ENCODE peak calls at places on chromosome 9, in nine cellular contexts. One of them, this sample, is unnamed.

GRCh38 chr9:70902705-70903131 is 218.7 kb downstream of the TRPM3 start:
- DNase-seq in K562: no peak
- DNase-seq in sigmoid colon: no peak
- DNase-seq in esophagus muscularis mucosa: no peak
- DNase-seq in SK-N-SH: no peak
- DNase-seq in stomach: no peak
- DNase-seq in HepG2: no peak
- DNase-seq in transverse colon: no peak
- DNase-seq in H1: no peak
- DNase-seq in this sample: no peak

GRCh38 chr9:5750569-5750968 is 82.3 kb downstream of the ERMP1 start:
- DNase-seq in esophagus muscularis mucosa: no peak
- DNase-seq in transverse colon: no peak
- DNase-seq in stomach: no peak
- DNase-seq in SK-N-SH: no peak
- DNase-seq in sigmoid colon: no peak
- DNase-seq in H1: no peak
- DNase-seq in HepG2: no peak
- DNase-seq in K562: no peak
- DNase-seq in this sample: no peak

GRCh38 chr9:70954126-70954525 is 167.3 kb downstream of the TRPM3 start:
- DNase-seq in SK-N-SH: no peak
- DNase-seq in H1: no peak
- DNase-seq in K562: no peak
- DNase-seq in stomach: no peak
- DNase-seq in sigmoid colon: no peak
- DNase-seq in transverse colon: no peak
- DNase-seq in HepG2: no peak
- DNase-seq in esophagus muscularis mucosa: no peak
- DNase-seq in this sample: no peak

GRCh38 chr9:122978586-122978985 is 37.8 kb downstream of the RABGAP1 start:
- DNase-seq in K562: no peak
- DNase-seq in SK-N-SH: no peak
- DNase-seq in HepG2: no peak
- DNase-seq in H1: no peak
- DNase-seq in transverse colon: no peak
- DNase-seq in esophagus muscularis mucosa: no peak
- DNase-seq in sigmoid colon: no peak
- DNase-seq in stomach: no peak
- DNase-seq in this sample: no peak

GRCh38 chr9:78026416-78026815 is 5.2 kb downstream of the GNAQ start:
- DNase-seq in transverse colon: no peak
- DNase-seq in SK-N-SH: no peak
- DNase-seq in HepG2: no peak
- DNase-seq in stomach: no peak
- DNase-seq in K562: no peak
- DNase-seq in esophagus muscularis mucosa: no peak
- DNase-seq in H1: no peak
- DNase-seq in sigmoid colon: no peak
- DNase-seq in this sample: no peak

GRCh38 chr9:93996367-93996766 is 41.2 kb upstream of the BARX1 start:
- DNase-seq in K562: no peak
- DNase-seq in sigmoid colon: no peak
- DNase-seq in transverse colon: no peak
- DNase-seq in HepG2: no peak
- DNase-seq in H1: no peak
- DNase-seq in esophagus muscularis mucosa: no peak
- DNase-seq in SK-N-SH: no peak
- DNase-seq in stomach: no peak
- DNase-seq in this sample: no peak

GRCh38 chr9:113375057-113376023 is 1.4 kb downstream of the HDHD3 start:
- DNase-seq in transverse colon: peak
- DNase-seq in SK-N-SH: no peak
- DNase-seq in HepG2: no peak
- DNase-seq in K562: no peak
- DNase-seq in sigmoid colon: no peak
- DNase-seq in esophagus muscularis mucosa: no peak
- DNase-seq in stomach: peak
- DNase-seq in H1: no peak
- DNase-seq in this sample: no peak

GRCh38 chr9:134437417-134438203 is 111.4 kb downstream of the RXRA start:
- DNase-seq in transverse colon: no peak
- DNase-seq in stomach: peak
- DNase-seq in SK-N-SH: no peak
- DNase-seq in HepG2: no peak
- DNase-seq in esophagus muscularis mucosa: no peak
- DNase-seq in K562: no peak
- DNase-seq in sigmoid colon: no peak
- DNase-seq in H1: no peak
- DNase-seq in this sample: no peak

GRCh38 chr9:129270205-129270604 is 92.1 kb upstream of the IER5L start:
- DNase-seq in stomach: peak
- DNase-seq in HepG2: no peak
- DNase-seq in transverse colon: peak
- DNase-seq in SK-N-SH: no peak
- DNase-seq in sigmoid colon: no peak
- DNase-seq in K562: no peak
- DNase-seq in esophagus muscularis mucosa: no peak
- DNase-seq in H1: no peak
- DNase-seq in this sample: no peak

GRCh38 chr9:16928179-16928945 is 57.9 kb upstream of the BNC2 start:
- DNase-seq in esophagus muscularis mucosa: peak
- DNase-seq in sigmoid colon: no peak
- DNase-seq in transverse colon: no peak
- DNase-seq in K562: no peak
- DNase-seq in H1: no peak
- DNase-seq in HepG2: no peak
- DNase-seq in stomach: no peak
- DNase-seq in SK-N-SH: no peak
- DNase-seq in this sample: no peak

GRCh38 chr9:38180631-38181030 is 111.6 kb upstream of the SHB start:
- DNase-seq in sigmoid colon: no peak
- DNase-seq in transverse colon: no peak
- DNase-seq in stomach: no peak
- DNase-seq in SK-N-SH: no peak
- DNase-seq in HepG2: no peak
- DNase-seq in K562: no peak
- DNase-seq in esophagus muscularis mucosa: no peak
- DNase-seq in H1: no peak
- DNase-seq in this sample: no peak

GRCh38 chr9:132983814-132984201 is 5.3 kb downstream of the GFI1B start:
- DNase-seq in K562: no peak
- DNase-seq in HepG2: no peak
- DNase-seq in H1: no peak
- DNase-seq in SK-N-SH: no peak
- DNase-seq in transverse colon: no peak
- DNase-seq in sigmoid colon: no peak
- DNase-seq in stomach: no peak
- DNase-seq in esophagus muscularis mucosa: no peak
- DNase-seq in this sample: no peak

GRCh38 chr9:13865869-13866268 is 448.1 kb downstream of the NFIB start:
- DNase-seq in sigmoid colon: no peak
- DNase-seq in transverse colon: no peak
- DNase-seq in SK-N-SH: no peak
- DNase-seq in esophagus muscularis mucosa: no peak
- DNase-seq in H1: no peak
- DNase-seq in HepG2: no peak
- DNase-seq in K562: no peak
- DNase-seq in stomach: no peak
- DNase-seq in this sample: no peak
- TF ChIP-seq EP300 in sigmoid colon: no peak
- TF ChIP-seq EP300 in transverse colon: no peak
- TF ChIP-seq EP300 in SK-N-SH: no peak
- TF ChIP-seq EP300 in esophagus muscularis mucosa: no peak
- TF ChIP-seq EP300 in H1: no peak
- TF ChIP-seq EP300 in HepG2: no peak
- TF ChIP-seq EP300 in K562: no peak
- TF ChIP-seq EP300 in stomach: no peak
- TF ChIP-seq EP300 in this sample: no peak

GRCh38 chr9:128067622-128067897 is 440 bp upstream of the NAIF1 start:
- DNase-seq in stomach: no peak
- DNase-seq in esophagus muscularis mucosa: no peak
- DNase-seq in transverse colon: no peak
- DNase-seq in sigmoid colon: no peak
- DNase-seq in H1: no peak
- DNase-seq in HepG2: no peak
- DNase-seq in K562: no peak
- DNase-seq in SK-N-SH: no peak
- DNase-seq in this sample: no peak
- TF ChIP-seq POLR2AphosphoS5 in stomach: no peak
- TF ChIP-seq POLR2AphosphoS5 in esophagus muscularis mucosa: no peak
- TF ChIP-seq POLR2AphosphoS5 in transverse colon: no peak
- TF ChIP-seq POLR2AphosphoS5 in sigmoid colon: peak
- TF ChIP-seq POLR2AphosphoS5 in H1: no peak
- TF ChIP-seq POLR2AphosphoS5 in HepG2: peak
- TF ChIP-seq POLR2AphosphoS5 in K562: peak
- TF ChIP-seq POLR2AphosphoS5 in SK-N-SH: peak
- TF ChIP-seq POLR2AphosphoS5 in this sample: peak

GRCh38 chr9:131404581-131404980 is 10.7 kb downstream of the PRRC2B start:
- DNase-seq in esophagus muscularis mucosa: no peak
- DNase-seq in sigmoid colon: no peak
- DNase-seq in stomach: no peak
- DNase-seq in K562: peak
- DNase-seq in SK-N-SH: no peak
- DNase-seq in H1: no peak
- DNase-seq in transverse colon: no peak
- DNase-seq in HepG2: no peak
- DNase-seq in this sample: no peak

GRCh38 chr9:131403493-131403773 is 9.5 kb downstream of the PRRC2B start:
- DNase-seq in transverse colon: no peak
- DNase-seq in HepG2: no peak
- DNase-seq in SK-N-SH: no peak
- DNase-seq in H1: no peak
- DNase-seq in esophagus muscularis mucosa: no peak
- DNase-seq in sigmoid colon: no peak
- DNase-seq in stomach: no peak
- DNase-seq in K562: no peak
- DNase-seq in this sample: no peak

GRCh38 chr9:131404987-131405386 is 11.1 kb downstream of the PRRC2B start:
- DNase-seq in esophagus muscularis mucosa: no peak
- DNase-seq in HepG2: no peak
- DNase-seq in SK-N-SH: no peak
- DNase-seq in sigmoid colon: no peak
- DNase-seq in stomach: no peak
- DNase-seq in transverse colon: no peak
- DNase-seq in K562: peak
- DNase-seq in H1: no peak
- DNase-seq in this sample: no peak

GRCh38 chr9:131402073-131402472 is 8.2 kb downstream of the PRRC2B start:
- DNase-seq in sigmoid colon: no peak
- DNase-seq in SK-N-SH: no peak
- DNase-seq in esophagus muscularis mucosa: no peak
- DNase-seq in transverse colon: no peak
- DNase-seq in H1: no peak
- DNase-seq in stomach: no peak
- DNase-seq in K562: peak
- DNase-seq in HepG2: no peak
- DNase-seq in this sample: no peak

DNA sequence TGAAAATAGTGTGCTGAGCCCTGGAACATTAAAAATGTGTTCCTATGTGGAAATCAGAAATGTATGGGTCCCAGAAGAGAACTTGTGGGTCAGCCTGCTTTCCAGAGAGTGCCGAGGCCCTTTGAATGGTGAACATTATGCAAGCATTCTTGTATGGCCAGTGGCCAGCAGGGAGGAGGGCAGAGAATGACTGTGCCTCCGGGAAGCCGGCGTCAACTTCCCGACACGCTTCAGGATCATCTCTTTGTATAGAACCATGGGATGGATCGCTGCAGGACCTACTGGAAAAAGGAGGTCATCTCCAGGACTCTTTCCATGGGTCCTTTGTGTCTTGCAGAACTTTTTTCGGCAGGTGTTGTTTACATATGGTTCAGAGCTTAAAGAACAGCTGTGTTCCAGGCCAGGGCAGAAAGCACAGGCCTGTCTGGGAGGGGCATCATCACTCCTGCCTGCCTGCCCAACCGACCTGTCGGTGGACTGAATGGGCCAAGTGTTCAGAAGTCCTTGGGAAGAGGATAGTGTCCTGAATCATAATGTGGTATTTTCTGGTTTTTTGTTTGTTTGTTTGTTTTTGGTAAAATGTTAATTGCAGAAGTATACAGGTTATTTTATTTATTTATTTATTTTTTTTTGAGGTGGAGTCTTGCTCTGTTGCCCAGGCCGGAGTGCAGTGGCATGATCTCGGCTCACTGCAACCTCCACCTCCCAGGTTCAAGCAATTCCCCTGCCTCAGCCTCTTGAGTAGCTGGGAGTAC is 9.0 kb downstream of the PRRC2B start:
- DNase-seq in H1: no peak
- DNase-seq in SK-N-SH: no peak
- DNase-seq in K562: peak
- DNase-seq in transverse colon: peak
- DNase-seq in sigmoid colon: peak
- DNase-seq in HepG2: peak
- DNase-seq in stomach: peak
- DNase-seq in esophagus muscularis mucosa: peak
- DNase-seq in this sample: peak
- TF ChIP-seq EP300 in H1: no peak
- TF ChIP-seq EP300 in SK-N-SH: no peak
- TF ChIP-seq EP300 in K562: no peak
- TF ChIP-seq EP300 in transverse colon: peak
- TF ChIP-seq EP300 in sigmoid colon: peak
- TF ChIP-seq EP300 in HepG2: peak
- TF ChIP-seq EP300 in stomach: peak
- TF ChIP-seq EP300 in esophagus muscularis mucosa: peak
- TF ChIP-seq EP300 in this sample: no peak

GRCh38 chr9:95627802-95628201 is 111.0 kb upstream of the PTCH1 start:
- DNase-seq in HepG2: no peak
- DNase-seq in H1: no peak
- DNase-seq in esophagus muscularis mucosa: no peak
- DNase-seq in SK-N-SH: no peak
- DNase-seq in sigmoid colon: no peak
- DNase-seq in K562: no peak
- DNase-seq in stomach: no peak
- DNase-seq in transverse colon: no peak
- DNase-seq in this sample: no peak

GRCh38 chr9:95626341-95626740 is 109.6 kb upstream of the PTCH1 start:
- DNase-seq in stomach: no peak
- DNase-seq in transverse colon: no peak
- DNase-seq in H1: no peak
- DNase-seq in esophagus muscularis mucosa: no peak
- DNase-seq in HepG2: no peak
- DNase-seq in sigmoid colon: no peak
- DNase-seq in SK-N-SH: no peak
- DNase-seq in K562: no peak
- DNase-seq in this sample: peak

GRCh38 chr9:95634581-95634980 is 117.8 kb upstream of the PTCH1 start:
- DNase-seq in SK-N-SH: no peak
- DNase-seq in H1: no peak
- DNase-seq in HepG2: no peak
- DNase-seq in transverse colon: no peak
- DNase-seq in esophagus muscularis mucosa: no peak
- DNase-seq in stomach: no peak
- DNase-seq in sigmoid colon: no peak
- DNase-seq in K562: no peak
- DNase-seq in this sample: peak

GRCh38 chr9:95626885-95627558 is 110.3 kb upstream of the PTCH1 start:
- DNase-seq in sigmoid colon: peak
- DNase-seq in transverse colon: peak
- DNase-seq in SK-N-SH: no peak
- DNase-seq in K562: no peak
- DNase-seq in H1: no peak
- DNase-seq in stomach: no peak
- DNase-seq in esophagus muscularis mucosa: no peak
- DNase-seq in HepG2: no peak
- DNase-seq in this sample: peak

GRCh38 chr9:95629585-95629984 is 112.8 kb upstream of the PTCH1 start:
- DNase-seq in transverse colon: no peak
- DNase-seq in esophagus muscularis mucosa: no peak
- DNase-seq in K562: no peak
- DNase-seq in sigmoid colon: no peak
- DNase-seq in HepG2: no peak
- DNase-seq in H1: no peak
- DNase-seq in stomach: no peak
- DNase-seq in SK-N-SH: no peak
- DNase-seq in this sample: peak
- TF ChIP-seq POLR2AphosphoS5 in transverse colon: no peak
- TF ChIP-seq POLR2AphosphoS5 in esophagus muscularis mucosa: no peak
- TF ChIP-seq POLR2AphosphoS5 in K562: no peak
- TF ChIP-seq POLR2AphosphoS5 in sigmoid colon: no peak
- TF ChIP-seq POLR2AphosphoS5 in HepG2: no peak
- TF ChIP-seq POLR2AphosphoS5 in H1: no peak
- TF ChIP-seq POLR2AphosphoS5 in stomach: no peak
- TF ChIP-seq POLR2AphosphoS5 in SK-N-SH: no peak
- TF ChIP-seq POLR2AphosphoS5 in this sample: no peak